ENCODE peak calls at places on chromosomes 13 and 19, in six cellular contexts. One of them, this sample, is unnamed.

GRCh38 chr13:36432106-36432544 is at the start of gene CCNA1:
- DNase-seq in activated CD4-positive, CD25-positive, alpha-beta regulatory T cell: no peak
- DNase-seq in HEK293T: peak; percentile 68
- DNase-seq in A549: peak; percentile 10
- DNase-seq in T-helper 22 cell: no peak
- DNase-seq in neural crest cell: peak; percentile 44
- DNase-seq in this sample: peak; percentile 42

GRCh38 chr13:24228852-24229458 is 68.4 kb downstream of the SPATA13 start:
- DNase-seq in HEK293T: peak; percentile 26
- DNase-seq in A549: peak; percentile 72
- DNase-seq in T-helper 22 cell: no peak
- DNase-seq in neural crest cell: no peak
- DNase-seq in activated CD4-positive, CD25-positive, alpha-beta regulatory T cell: no peak
- DNase-seq in this sample: no peak

GRCh38 chr13:96011291-96011875 is 41.8 kb downstream of the UGGT2 start:
- DNase-seq in neural crest cell: no peak
- DNase-seq in T-helper 22 cell: no peak
- DNase-seq in HEK293T: no peak
- DNase-seq in A549: no peak
- DNase-seq in activated CD4-positive, CD25-positive, alpha-beta regulatory T cell: no peak
- DNase-seq in this sample: no peak

GRCh38 chr19:38878575-38879399 is 712 bp upstream of the RINL start:
- DNase-seq in HEK293T: no peak
- DNase-seq in T-helper 22 cell: no peak
- DNase-seq in activated CD4-positive, CD25-positive, alpha-beta regulatory T cell: no peak
- DNase-seq in neural crest cell: no peak
- DNase-seq in A549: no peak
- DNase-seq in this sample: no peak

GRCh38 chr13:113207890-113208423 is 512 bp downstream of the PCID2 start:
- DNase-seq in neural crest cell: no peak
- DNase-seq in activated CD4-positive, CD25-positive, alpha-beta regulatory T cell: no peak
- DNase-seq in HEK293T: peak; percentile 22
- DNase-seq in A549: peak; percentile 28
- DNase-seq in T-helper 22 cell: no peak
- DNase-seq in this sample: peak; percentile 57

GRCh38 chr19:8494158-8494557 is 8.3 kb downstream of the PRAM1 start:
- DNase-seq in HEK293T: no peak
- DNase-seq in neural crest cell: no peak
- DNase-seq in A549: no peak
- DNase-seq in activated CD4-positive, CD25-positive, alpha-beta regulatory T cell: no peak
- DNase-seq in T-helper 22 cell: no peak
- DNase-seq in this sample: no peak

GRCh38 chr13:40478775-40479174 is 187.7 kb downstream of the FOXO1 start:
- DNase-seq in activated CD4-positive, CD25-positive, alpha-beta regulatory T cell: no peak
- DNase-seq in HEK293T: no peak
- DNase-seq in A549: no peak
- DNase-seq in neural crest cell: no peak
- DNase-seq in T-helper 22 cell: no peak
- DNase-seq in this sample: no peak

GRCh38 chr13:27911499-27911898 is 8.3 kb upstream of the PDX1 start:
- DNase-seq in A549: no peak
- DNase-seq in HEK293T: no peak
- DNase-seq in T-helper 22 cell: no peak
- DNase-seq in neural crest cell: no peak
- DNase-seq in activated CD4-positive, CD25-positive, alpha-beta regulatory T cell: no peak
- DNase-seq in this sample: no peak

GRCh38 chr13:46622013-46622917 is 69.3 kb downstream of the LRCH1 start:
- DNase-seq in HEK293T: no peak
- DNase-seq in A549: no peak
- DNase-seq in T-helper 22 cell: no peak
- DNase-seq in neural crest cell: no peak
- DNase-seq in activated CD4-positive, CD25-positive, alpha-beta regulatory T cell: no peak
- DNase-seq in this sample: no peak

GRCh38 chr13:29402168-29402621 is 193.3 kb downstream of the SLC7A1 start:
- DNase-seq in activated CD4-positive, CD25-positive, alpha-beta regulatory T cell: no peak
- DNase-seq in neural crest cell: no peak
- DNase-seq in HEK293T: no peak
- DNase-seq in A549: no peak
- DNase-seq in T-helper 22 cell: no peak
- DNase-seq in this sample: no peak

GRCh38 chr13:50015263-50015662 is at the start of gene KCNRG:
- DNase-seq in activated CD4-positive, CD25-positive, alpha-beta regulatory T cell: no peak
- DNase-seq in neural crest cell: no peak
- DNase-seq in T-helper 22 cell: no peak
- DNase-seq in A549: no peak
- DNase-seq in HEK293T: no peak
- DNase-seq in this sample: no peak

GRCh38 chr19:11387154-11388034 is 3.3 kb upstream of the EPOR start:
- DNase-seq in HEK293T: no peak
- DNase-seq in A549: no peak
- DNase-seq in activated CD4-positive, CD25-positive, alpha-beta regulatory T cell: no peak
- DNase-seq in neural crest cell: no peak
- DNase-seq in T-helper 22 cell: no peak
- DNase-seq in this sample: no peak

GRCh38 chr19:5828661-5829566 is 10.6 kb downstream of the FUT6 start:
- DNase-seq in activated CD4-positive, CD25-positive, alpha-beta regulatory T cell: no peak
- DNase-seq in A549: no peak
- DNase-seq in T-helper 22 cell: no peak
- DNase-seq in HEK293T: peak; percentile 70
- DNase-seq in neural crest cell: no peak
- DNase-seq in this sample: peak; percentile 56

GRCh38 chr19:5150902-5151741 is 182.2 kb downstream of the KDM4B start:
- DNase-seq in HEK293T: no peak
- DNase-seq in A549: no peak
- DNase-seq in neural crest cell: no peak
- DNase-seq in T-helper 22 cell: no peak
- DNase-seq in activated CD4-positive, CD25-positive, alpha-beta regulatory T cell: no peak
- DNase-seq in this sample: peak; percentile 32

GRCh38 chr13:114109646-114110045 is 22.8 kb downstream of the RASA3 start:
- DNase-seq in A549: no peak
- DNase-seq in T-helper 22 cell: no peak
- DNase-seq in activated CD4-positive, CD25-positive, alpha-beta regulatory T cell: no peak
- DNase-seq in HEK293T: no peak
- DNase-seq in neural crest cell: no peak
- DNase-seq in this sample: peak; percentile 66

GRCh38 chr13:29594310-29594709 is 1.2 kb downstream of the SLC7A1 start:
- DNase-seq in T-helper 22 cell: peak; percentile 4
- DNase-seq in neural crest cell: peak; percentile 8
- DNase-seq in HEK293T: peak; percentile 33
- DNase-seq in A549: peak; percentile 80
- DNase-seq in activated CD4-positive, CD25-positive, alpha-beta regulatory T cell: no peak
- DNase-seq in this sample: no peak

GRCh38 chr13:63910406-63910957 is 2494.8 kb upstream of the PCDH20 start:
- DNase-seq in activated CD4-positive, CD25-positive, alpha-beta regulatory T cell: no peak
- DNase-seq in A549: peak; percentile 12
- DNase-seq in HEK293T: no peak
- DNase-seq in T-helper 22 cell: no peak
- DNase-seq in neural crest cell: no peak
- DNase-seq in this sample: no peak

GRCh38 chr13:66994097-66994496 is 236.0 kb downstream of the PCDH9 start:
- DNase-seq in A549: peak; percentile 91
- DNase-seq in HEK293T: peak; percentile 60
- DNase-seq in T-helper 22 cell: no peak
- DNase-seq in activated CD4-positive, CD25-positive, alpha-beta regulatory T cell: no peak
- DNase-seq in neural crest cell: peak; percentile 69
- DNase-seq in this sample: peak; percentile 62

GRCh38 chr19:31648347-31648746 is 299.1 kb upstream of the TSHZ3 start:
- DNase-seq in T-helper 22 cell: no peak
- DNase-seq in neural crest cell: no peak
- DNase-seq in activated CD4-positive, CD25-positive, alpha-beta regulatory T cell: no peak
- DNase-seq in HEK293T: no peak
- DNase-seq in A549: no peak
- DNase-seq in this sample: no peak

GRCh38 chr19:7866399-7867091 is 7.6 kb downstream of the PRR36 start:
- DNase-seq in A549: no peak
- DNase-seq in neural crest cell: no peak
- DNase-seq in activated CD4-positive, CD25-positive, alpha-beta regulatory T cell: no peak
- DNase-seq in T-helper 22 cell: no peak
- DNase-seq in HEK293T: no peak
- DNase-seq in this sample: no peak

GRCh38 chr19:3556978-3557460 is 367 bp downstream of the MFSD12 start:
- DNase-seq in A549: no peak
- DNase-seq in HEK293T: no peak
- DNase-seq in activated CD4-positive, CD25-positive, alpha-beta regulatory T cell: no peak
- DNase-seq in T-helper 22 cell: peak; percentile 65
- DNase-seq in neural crest cell: no peak
- DNase-seq in this sample: no peak

GRCh38 chr13:35984287-35984686 is 146.9 kb downstream of the DCLK1 start:
- DNase-seq in A549: no peak
- DNase-seq in HEK293T: no peak
- DNase-seq in activated CD4-positive, CD25-positive, alpha-beta regulatory T cell: no peak
- DNase-seq in T-helper 22 cell: no peak
- DNase-seq in neural crest cell: no peak
- DNase-seq in this sample: no peak

This sample was measured in Right ventricle myocardium superior.